ENCODE peak calls at places on chromosomes 5 and 9, in seven cellular contexts. V is OCI-LY7, T is GM23248, N is fibroblast of lung, Z is endodermal cell, O is right atrium auricular region, A is lower lobe of right lung. G is an unnamed sample.

GRCh38 chr5:31748502-31749172 is 109.7 kb downstream of the PDZD2 start:
- DNase-seq in A (no peak), O (no peak), Z (no peak), N (no peak), V (no peak), T (no peak), G (no peak)

GRCh38 chr9:94927762-94928158 is 201.3 kb downstream of the AOPEP start:
- DNase-seq in O (no peak), T (no peak), N (no peak), V (no peak), A (no peak), Z (no peak), G (no peak)

GRCh38 chr9:86732514-86732913 is 214.8 kb downstream of the GAS1 start:
- DNase-seq in Z (no peak), A (no peak), O (peak; percentile 87), V (no peak), N (peak; percentile 94), T (peak; percentile 94), G (no peak)

GRCh38 chr5:55031492-55031891 is 7.4 kb downstream of the GZMK start:
- DNase-seq in T (peak; percentile 12), Z (no peak), O (no peak), V (no peak), N (peak; percentile 33), A (no peak), G (no peak)

GRCh38 chr5:40823459-40823858 is 11.6 kb downstream of the RPL37 start:
- DNase-seq in A (no peak), Z (no peak), O (no peak), T (no peak), V (no peak), N (no peak), G (no peak)

GRCh38 chr9:129138476-129139232 is 27.4 kb downstream of the PTPA start:
- DNase-seq in V (peak; percentile 18), Z (peak; percentile 61), A (no peak), T (peak; percentile 89), N (peak; percentile 61), O (peak; percentile 92), G (no peak)

GRCh38 chr5:143576721-143577484 is 173.4 kb upstream of the NR3C1 start:
- DNase-seq in N (peak; percentile 80), V (no peak), A (no peak), T (peak; percentile 72), Z (no peak), O (no peak), G (no peak)

GRCh38 chr9:69314547-69314946 is 10.5 kb upstream of the ENTREP1 start:
- DNase-seq in V (no peak), Z (no peak), N (no peak), O (no peak), A (no peak), T (no peak), G (no peak)

GRCh38 chr5:141478321-141478945 is 2.7 kb downstream of the PCDHGC3 start:
- DNase-seq in O (no peak), V (no peak), A (peak; percentile 87), N (peak; percentile 50), Z (peak; percentile 93), T (peak; percentile 58), G (peak; percentile 91)

GRCh38 chr9:81636280-81636653 is 53.1 kb downstream of the TLE1 start:
- DNase-seq in N (no peak), Z (no peak), A (no peak), O (no peak), T (no peak), V (no peak), G (no peak)

GRCh38 chr9:81633952-81634421 is 55.4 kb downstream of the TLE1 start:
- DNase-seq in T (no peak), A (no peak), Z (no peak), O (no peak), N (no peak), V (no peak), G (no peak)

GRCh38 chr9:81635526-81636279 is 53.6 kb downstream of the TLE1 start:
- DNase-seq in A (no peak), V (no peak), N (peak; percentile 58), O (no peak), Z (no peak), T (peak; percentile 78), G (no peak)

GRCh38 chr9:81634437-81634836 is 54.9 kb downstream of the TLE1 start:
- DNase-seq in N (no peak), Z (no peak), O (no peak), V (no peak), A (no peak), T (no peak), G (no peak)

DNA sequence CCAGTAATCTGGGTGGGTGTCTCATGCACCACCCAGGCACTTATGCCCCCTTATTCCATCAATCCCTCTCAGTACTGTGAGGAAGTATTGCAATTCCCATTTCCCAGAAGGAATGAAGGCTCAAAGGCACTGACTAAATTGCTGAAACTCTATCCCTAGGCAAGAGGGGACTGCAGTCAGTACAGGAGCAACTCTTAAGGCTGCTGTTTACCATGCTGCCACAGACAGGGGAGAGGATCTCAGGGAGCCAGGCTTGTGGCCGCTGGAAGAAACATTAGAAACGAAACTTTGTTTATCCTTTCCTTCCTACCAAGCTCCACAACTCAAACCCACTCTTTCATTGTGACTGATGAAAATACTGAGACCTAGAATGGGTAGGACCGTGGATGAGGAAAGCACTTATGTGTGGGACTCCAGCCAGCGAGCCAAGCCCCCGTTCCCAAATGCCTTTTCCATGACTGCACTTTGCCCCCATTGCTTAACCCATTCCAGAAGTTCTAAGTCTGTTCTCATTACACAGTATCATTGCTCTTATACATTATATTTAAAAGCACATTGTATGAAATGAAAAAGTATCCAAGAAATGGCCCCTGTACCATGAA is 54.3 kb downstream of the TLE1 start:
- DNase-seq in Z (no peak), O (no peak), N (peak; percentile 64), V (no peak), A (no peak), T (peak; percentile 50), G (no peak)
- H3K4me1 ChIP-seq in Z (no peaks in the 10 kb centered on the region), O (no peaks in the 10 kb centered on the region), N (peaks cover 32% of the 10 kb centered on the region), V (no peaks in the 10 kb centered on the region), A (no peaks in the 10 kb centered on the region), T (peaks cover 37% of the 10 kb centered on the region), G (peaks cover 28% of the 10 kb centered on the region)

DNA sequence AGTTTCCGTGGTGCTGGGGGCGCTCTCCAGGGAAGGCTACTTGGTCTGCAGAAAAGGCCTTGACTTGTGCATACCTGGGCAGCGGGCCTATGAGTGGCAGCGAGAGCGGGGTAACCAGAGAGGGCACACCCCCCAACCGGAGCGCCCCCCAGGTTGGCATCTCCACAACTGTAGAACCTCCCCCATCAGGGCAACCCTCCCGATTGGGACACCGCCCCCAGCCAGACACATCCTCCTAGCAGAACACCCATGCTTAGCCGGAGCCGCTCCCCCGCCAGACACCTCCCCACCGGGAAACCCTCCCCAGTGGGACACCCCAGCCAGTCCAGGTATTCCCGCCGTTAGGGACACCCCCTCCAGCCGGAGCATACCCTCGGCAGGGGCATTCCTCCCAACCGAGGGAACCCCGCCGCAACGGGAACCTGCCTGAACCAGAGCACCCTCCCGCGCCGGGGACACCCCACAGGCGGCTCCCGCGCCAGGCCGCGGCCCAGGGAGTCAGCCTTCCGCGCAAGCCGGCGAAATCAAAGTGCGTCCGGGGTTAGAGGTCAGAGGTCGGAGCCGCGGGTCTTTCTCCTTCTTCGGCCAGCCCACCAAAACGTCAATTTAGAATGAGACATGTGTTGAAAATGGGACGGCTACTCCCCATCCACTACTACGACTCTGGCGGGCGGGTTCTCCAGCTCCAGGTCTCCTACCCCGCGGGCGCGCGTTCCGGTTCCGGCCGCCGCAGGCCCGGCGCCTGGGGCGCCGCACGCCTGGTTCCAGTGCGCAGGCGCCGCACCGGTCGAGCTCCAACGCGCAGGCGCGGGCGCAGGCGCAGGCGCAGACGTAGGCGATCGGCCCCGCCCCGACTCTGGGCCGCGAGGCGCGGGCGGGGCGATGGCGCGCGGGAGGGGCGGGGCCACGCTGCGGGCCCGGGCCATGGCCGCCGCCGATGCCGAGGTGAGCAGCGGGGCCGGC is at the start of gene EHMT1:
- DNase-seq in T (peak; percentile 95), O (peak; percentile 78), A (peak; percentile 88), Z (peak; percentile 94), V (peak; percentile 92), N (peak; percentile 64), G (peak; percentile 86)
- H3K27ac ChIP-seq in T (peak within 1 kb of the TSS; percentile 86), O (peak within 1 kb of the TSS; percentile 89), A (peak within 1 kb of the TSS; percentile 96), Z (peak within 1 kb of the TSS; percentile 81), V (peak within 1 kb of the TSS; percentile 81), N (peak within 1 kb of the TSS; percentile 93), G (peak within 1 kb of the TSS; percentile 96)

GRCh38 chr5:78738693-78739300 is 90.2 kb upstream of the LHFPL2 start:
- DNase-seq in N (no peak), V (no peak), Z (no peak), O (no peak), A (no peak), T (no peak), G (no peak)
- H3K4me1 ChIP-seq in N (no peaks in the 10 kb centered on the region), V (peaks cover 34% of the 10 kb centered on the region), Z (no peaks in the 10 kb centered on the region), O (no peaks in the 10 kb centered on the region), A (no peaks in the 10 kb centered on the region), T (no peaks in the 10 kb centered on the region), G (peaks cover 3% of the 10 kb centered on the region)

GRCh38 chr9:127968046-127968445 is 12.7 kb downstream of the EEIG1 start:
- DNase-seq in O (no peak), N (peak; percentile 80), A (no peak), T (peak; percentile 76), Z (no peak), V (no peak), G (no peak)
- H3K27ac ChIP-seq in O (peak overlapping the region; percentile 96), N (peak overlapping the region; percentile 84), A (peak overlapping the region; percentile 34), T (peak overlapping the region; percentile 91), Z (no peak overlapping the region), V (peak overlapping the region; percentile 95), G (no peak overlapping the region)

GRCh38 chr5:123814796-123815479 is 303.0 kb downstream of the CSNK1G3 start:
- DNase-seq in V (no peak), A (no peak), Z (no peak), T (peak; percentile 13), N (peak; percentile 66), O (no peak), G (peak; percentile 34)

GRCh38 chr5:123811771-123812170 is 299.8 kb downstream of the CSNK1G3 start:
- DNase-seq in N (no peak), Z (no peak), T (no peak), O (no peak), A (no peak), V (no peak), G (no peak)

GRCh38 chr5:123813937-123814624 is 302.1 kb downstream of the CSNK1G3 start:
- DNase-seq in Z (no peak), A (no peak), N (peak; percentile 73), T (peak; percentile 35), V (peak; percentile 22), O (no peak), G (no peak)

GRCh38 chr5:123810911-123811310 is 298.9 kb downstream of the CSNK1G3 start:
- DNase-seq in O (no peak), T (no peak), Z (peak; percentile 50), A (no peak), V (no peak), N (no peak), G (peak; percentile 4)

DNA sequence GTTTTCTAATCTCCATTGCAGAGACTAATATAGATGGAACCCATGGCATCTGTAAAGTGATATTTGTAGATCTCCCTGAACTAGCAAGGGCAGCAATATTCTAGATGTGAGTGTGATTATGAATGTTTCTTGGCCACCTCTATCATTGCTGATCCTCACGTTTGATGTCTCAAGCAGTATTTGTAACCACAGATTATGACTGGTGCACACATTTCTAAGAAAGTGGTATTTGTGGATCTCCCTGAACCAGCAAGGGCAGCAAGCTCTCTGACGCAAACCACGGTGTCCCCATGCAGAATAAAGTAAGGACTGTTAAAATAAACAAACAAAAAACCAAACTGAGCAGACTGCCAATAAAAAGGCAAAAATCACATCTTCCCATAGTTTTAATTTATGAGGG is 301.3 kb downstream of the CSNK1G3 start:
- DNase-seq in O (no peak), A (no peak), V (no peak), Z (no peak), T (no peak), N (peak; percentile 36), G (no peak)
- H3K4me1 ChIP-seq in O (peaks cover 50% of the 10 kb centered on the region), A (peaks cover 14% of the 10 kb centered on the region), V (peaks cover 26% of the 10 kb centered on the region), Z (peaks cover 24% of the 10 kb centered on the region), T (peaks cover 10% of the 10 kb centered on the region), N (no peaks in the 10 kb centered on the region), G (peaks cover 68% of the 10 kb centered on the region)